ENCODE peak calls at places on chromosomes 6 and 20, in eight cellular contexts. V is cardiac fibroblast, J is coronary artery, I is WTC11, O is GM12865, W is endodermal cell, K is PC-3, G is testis. X is an unnamed sample.

GRCh38 chr20:542777-543368 is 717 bp downstream of the CSNK2A1 start:
- DNase-seq in V (peak; percentile 6), J (no peak), I (peak; percentile 24), O (peak; percentile 58), W (peak; percentile 62), K (no peak), G (peak; percentile 43), X (no peak)

GRCh38 chr20:61919675-61920365 is 145.9 kb downstream of the TAF4 start:
- DNase-seq in V (no peak), J (no peak), I (no peak), O (no peak), W (no peak), K (no peak), G (no peak), X (no peak)

GRCh38 chr6:18823782-18824386 is 436.7 kb downstream of the RNF144B start:
- DNase-seq in V (peak; percentile 12), J (no peak), I (peak; percentile 87), O (peak; percentile 64), W (peak; percentile 94), K (peak; percentile 62), G (peak; percentile 87), X (peak; percentile 75)

GRCh38 chr20:9070304-9070703 is 1.4 kb downstream of the PLCB4 start:
- DNase-seq in V (no peak), J (no peak), I (no peak), O (no peak), W (no peak), K (no peak), G (no peak), X (no peak)

GRCh38 chr6:113457156-113457555 is 400.0 kb upstream of the MARCKS start:
- DNase-seq in V (peak; percentile 94), J (no peak), I (no peak), O (no peak), W (no peak), K (no peak), G (peak; percentile 15), X (no peak)

GRCh38 chr6:159595173-159595572 is 97.9 kb downstream of the SOD2 start:
- DNase-seq in V (peak; percentile 66), J (no peak), I (no peak), O (no peak), W (no peak), K (peak; percentile 84), G (no peak), X (no peak)

GRCh38 chr6:37209461-37210205 is 39.7 kb downstream of the PIM1 start:
- DNase-seq in V (no peak), J (no peak), I (no peak), O (no peak), W (peak; percentile 38), K (no peak), G (no peak), X (no peak)

GRCh38 chr6:40832691-40833090 is 206.3 kb downstream of the UNC5CL start:
- DNase-seq in V (no peak), J (no peak), I (no peak), O (no peak), W (no peak), K (no peak), G (no peak), X (no peak)

GRCh38 chr6:154548130-154548830 is 37.8 kb upstream of the CNKSR3 start:
- DNase-seq in V (peak; percentile 61), J (no peak), I (no peak), O (no peak), W (no peak), K (no peak), G (peak; percentile 30), X (no peak)

GRCh38 chr6:1618305-1619105 is 8.8 kb downstream of the FOXC1 start:
- DNase-seq in V (no peak), J (peak; percentile 74), I (no peak), O (no peak), W (peak; percentile 54), K (no peak), G (no peak), X (no peak)

GRCh38 chr6:42099340-42100028 is 42.9 kb downstream of the C6orf132 start:
- DNase-seq in V (peak; percentile 69), J (no peak), I (no peak), O (no peak), W (no peak), K (peak; percentile 78), G (no peak), X (no peak)

GRCh38 chr6:21523652-21524051 is 69.9 kb upstream of the SOX4 start:
- DNase-seq in V (no peak), J (no peak), I (no peak), O (no peak), W (no peak), K (no peak), G (peak; percentile 19), X (no peak)

GRCh38 chr6:135782517-135782916 is 69.0 kb upstream of the PDE7B start:
- DNase-seq in V (no peak), J (no peak), I (no peak), O (no peak), W (no peak), K (no peak), G (no peak), X (no peak)

GRCh38 chr6:42418739-42419138 is 33.0 kb downstream of the TRERF1 start:
- DNase-seq in V (no peak), J (no peak), I (no peak), O (no peak), W (no peak), K (no peak), G (no peak), X (no peak)

GRCh38 chr6:3135668-3136297 is 17.3 kb downstream of the BPHL start:
- DNase-seq in V (no peak), J (no peak), I (no peak), O (no peak), W (no peak), K (no peak), G (no peak), X (no peak)

GRCh38 chr20:13302647-13303425 is 81.8 kb downstream of the ISM1 start:
- DNase-seq in V (peak; percentile 32), J (no peak), I (peak; percentile 54), O (peak; percentile 51), W (peak; percentile 76), K (peak; percentile 73), G (peak; percentile 43), X (peak; percentile 69)

GRCh38 chr6:31582230-31582601 is at the start of gene LTB:
- DNase-seq in V (no peak), J (no peak), I (no peak), O (peak; percentile 55), W (no peak), K (no peak), G (no peak), X (no peak)

GRCh38 chr20:22509090-22509938 is 75.1 kb downstream of the FOXA2 start:
- DNase-seq in V (no peak), J (no peak), I (no peak), O (no peak), W (no peak), K (no peak), G (no peak), X (no peak)

GRCh38 chr6:110708295-110708965 is 106.8 kb downstream of the CDK19 start:
- DNase-seq in V (peak; percentile 59), J (no peak), I (no peak), O (no peak), W (peak; percentile 53), K (no peak), G (no peak), X (no peak)

GRCh38 chr20:59526242-59527225 is 77.8 kb upstream of the PHACTR3 start:
- DNase-seq in V (no peak), J (no peak), I (peak; percentile 23), O (no peak), W (no peak), K (peak; percentile 12), G (no peak), X (no peak)

DNA sequence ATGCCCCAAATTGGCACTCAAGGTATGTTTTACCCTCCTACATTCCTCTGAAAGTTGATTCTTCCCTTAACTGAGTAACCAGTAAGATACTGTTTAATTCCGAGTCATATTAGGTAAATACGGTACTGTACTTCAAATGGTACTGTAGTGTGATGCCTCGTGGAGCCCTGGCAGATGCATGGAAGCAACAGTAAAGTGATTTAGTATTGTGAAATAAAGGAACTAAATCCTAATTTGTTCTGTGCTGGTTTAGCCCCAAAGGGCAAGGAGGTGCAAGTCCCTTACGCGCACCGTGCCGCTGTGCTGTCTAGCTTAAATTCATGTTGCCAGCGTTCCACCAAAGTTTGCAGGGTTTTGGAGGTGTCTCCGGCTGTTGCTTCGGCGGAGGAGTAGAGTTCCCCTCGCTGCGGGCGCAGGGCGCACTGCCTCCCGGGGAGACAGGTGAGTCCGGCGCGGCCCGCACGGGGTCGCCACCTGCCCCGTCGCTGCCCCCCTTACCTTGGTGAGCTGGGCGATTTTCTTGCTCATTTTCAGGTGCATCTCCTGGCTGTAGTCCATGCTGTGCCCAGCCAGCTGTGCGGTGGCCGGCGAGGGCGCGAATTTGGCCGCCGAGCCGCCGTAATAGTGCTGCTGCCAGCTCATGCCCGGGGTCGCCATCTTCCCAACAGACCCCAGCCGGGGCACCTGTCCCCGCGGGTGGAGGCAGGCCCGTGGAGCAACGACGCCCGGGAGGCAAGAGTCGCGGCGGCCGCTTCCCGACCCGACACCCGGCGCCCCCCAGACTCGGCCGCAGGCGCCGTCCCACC is 618 bp downstream of the FAM184A start:
- DNase-seq in V (peak; percentile 9), J (no peak), I (peak; percentile 73), O (peak; percentile 31), W (peak; percentile 85), K (peak; percentile 67), G (peak; percentile 60), X (peak; percentile 49)
- TF ChIP-seq CTCF in V (no peak), J (no peak), I (no peak), O (peak; percentile 18), W (peak; percentile 76), K (peak; percentile 28), G (no peak), X (no peak)

GRCh38 chr6:95084867-95085266 is 492.5 kb upstream of the MANEA start:
- DNase-seq in V (no peak), J (peak; percentile 55), I (no peak), O (no peak), W (peak; percentile 48), K (no peak), G (no peak), X (no peak)
- TF ChIP-seq CTCF in V (no peak), J (no peak), I (no peak), O (no peak), W (no peak), K (no peak), G (no peak), X (no peak)

DNA sequence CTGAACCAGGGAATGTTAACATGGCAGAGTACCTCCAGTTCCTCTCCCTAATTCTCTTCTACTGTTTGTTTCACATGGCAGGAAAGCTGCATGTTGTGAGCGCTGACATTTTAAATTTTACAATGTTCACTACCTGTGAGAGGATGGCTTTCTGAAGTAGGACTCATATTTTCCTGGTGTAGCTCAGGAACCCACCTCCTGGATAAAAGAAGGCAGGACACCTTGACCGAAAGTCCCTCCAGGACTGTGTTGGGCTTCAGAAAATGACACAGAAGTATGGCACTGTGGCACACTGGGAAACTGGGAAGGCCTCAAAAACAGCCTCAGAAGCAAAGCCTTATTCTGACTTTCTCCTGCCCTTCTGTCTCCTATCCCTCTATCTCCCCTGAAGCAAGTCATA is 33.3 kb downstream of the PTPRK start:
- DNase-seq in V (no peak), J (no peak), I (peak; percentile 14), O (no peak), W (peak; percentile 65), K (peak; percentile 34), G (no peak), X (no peak)
- TF ChIP-seq CTCF in V (peak; percentile 36), J (no peak), I (no peak), O (peak; percentile 5), W (peak; percentile 75), K (peak; percentile 53), G (no peak), X (peak; percentile 33)

DNA sequence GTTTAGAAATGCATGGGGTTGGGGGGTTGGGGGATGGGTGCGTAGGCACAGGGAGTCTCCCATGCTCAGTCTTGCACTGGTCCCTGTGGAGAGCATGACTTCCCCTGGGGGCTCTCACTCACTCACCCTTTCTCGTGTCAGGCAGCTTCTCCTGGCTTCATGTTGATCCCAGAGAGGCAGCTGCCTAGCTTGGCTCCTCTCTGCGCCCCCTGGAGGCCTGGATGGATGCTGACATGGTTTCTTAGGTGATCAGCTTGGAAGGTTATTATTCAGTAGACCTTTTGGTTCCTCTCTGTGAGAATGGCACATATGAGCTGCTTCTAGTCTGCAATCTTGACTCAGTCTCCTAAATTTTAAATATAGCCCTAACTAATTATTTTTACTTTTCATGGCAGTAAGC is 109.3 kb upstream of the FAM83B start:
- DNase-seq in V (no peak), J (no peak), I (peak; percentile 70), O (peak; percentile 42), W (peak; percentile 81), K (no peak), G (peak; percentile 77), X (peak; percentile 52)
- TF ChIP-seq CTCF in V (peak; percentile 23), J (no peak), I (peak; percentile 66), O (peak; percentile 57), W (peak; percentile 69), K (peak; percentile 59), G (no peak), X (peak; percentile 37)